ENCODE peak calls at places on chromosomes 4 and X, in ten cellular contexts. One of them, this sample, is unnamed.

GRCh38 chr4:66095065-66095464 is 424.8 kb upstream of the EPHA5 start:
- DNase-seq in hepatocyte: no peak
- DNase-seq in esophagus muscularis mucosa: no peak
- DNase-seq in fibroblast of lung: no peak
- DNase-seq in psoas muscle: no peak
- DNase-seq in thoracic aorta: no peak
- DNase-seq in body of pancreas: no peak
- DNase-seq in right atrium auricular region: no peak
- DNase-seq in heart right ventricle: no peak
- DNase-seq in colonic mucosa: no peak
- DNase-seq in this sample: no peak

GRCh38 chrX:142068365-142068764 is 136.7 kb downstream of the MAGEC2 start:
- DNase-seq in hepatocyte: no peak
- DNase-seq in esophagus muscularis mucosa: no peak
- DNase-seq in fibroblast of lung: no peak
- DNase-seq in psoas muscle: no peak
- DNase-seq in thoracic aorta: no peak
- DNase-seq in body of pancreas: no peak
- DNase-seq in right atrium auricular region: no peak
- DNase-seq in heart right ventricle: no peak
- DNase-seq in colonic mucosa: no peak
- DNase-seq in this sample: no peak

GRCh38 chr4:122152699-122153328 is 683 bp downstream of the BLTP1 start:
- DNase-seq in hepatocyte: peak
- DNase-seq in esophagus muscularis mucosa: no peak
- DNase-seq in fibroblast of lung: peak
- DNase-seq in psoas muscle: peak
- DNase-seq in thoracic aorta: no peak
- DNase-seq in body of pancreas: peak
- DNase-seq in right atrium auricular region: peak
- DNase-seq in heart right ventricle: peak
- DNase-seq in colonic mucosa: peak
- DNase-seq in this sample: peak

GRCh38 chr4:87353592-87353991 is 30.9 kb upstream of the HSD17B13 start:
- DNase-seq in hepatocyte: peak
- DNase-seq in esophagus muscularis mucosa: no peak
- DNase-seq in fibroblast of lung: peak
- DNase-seq in psoas muscle: peak
- DNase-seq in thoracic aorta: no peak
- DNase-seq in body of pancreas: peak
- DNase-seq in right atrium auricular region: no peak
- DNase-seq in heart right ventricle: peak
- DNase-seq in colonic mucosa: no peak
- DNase-seq in this sample: no peak

GRCh38 chr4:158624889-158625478 is 46.7 kb downstream of the C4orf46 start:
- DNase-seq in hepatocyte: peak
- DNase-seq in esophagus muscularis mucosa: no peak
- DNase-seq in fibroblast of lung: peak
- DNase-seq in psoas muscle: no peak
- DNase-seq in thoracic aorta: no peak
- DNase-seq in body of pancreas: peak
- DNase-seq in right atrium auricular region: no peak
- DNase-seq in heart right ventricle: peak
- DNase-seq in colonic mucosa: peak
- DNase-seq in this sample: no peak

GRCh38 chr4:76488905-76489798 is 54.1 kb downstream of the SHROOM3 start:
- DNase-seq in hepatocyte: no peak
- DNase-seq in esophagus muscularis mucosa: no peak
- DNase-seq in fibroblast of lung: peak
- DNase-seq in psoas muscle: no peak
- DNase-seq in thoracic aorta: no peak
- DNase-seq in body of pancreas: no peak
- DNase-seq in right atrium auricular region: no peak
- DNase-seq in heart right ventricle: no peak
- DNase-seq in colonic mucosa: no peak
- DNase-seq in this sample: no peak

GRCh38 chr4:124321370-124321769 is 391.2 kb downstream of the ANKRD50 start:
- DNase-seq in hepatocyte: no peak
- DNase-seq in esophagus muscularis mucosa: no peak
- DNase-seq in fibroblast of lung: peak
- DNase-seq in psoas muscle: no peak
- DNase-seq in thoracic aorta: no peak
- DNase-seq in body of pancreas: no peak
- DNase-seq in right atrium auricular region: no peak
- DNase-seq in heart right ventricle: no peak
- DNase-seq in colonic mucosa: no peak
- DNase-seq in this sample: no peak

GRCh38 chr4:11702886-11703555 is 274.3 kb upstream of the HS3ST1 start:
- DNase-seq in hepatocyte: no peak
- DNase-seq in esophagus muscularis mucosa: no peak
- DNase-seq in fibroblast of lung: no peak
- DNase-seq in psoas muscle: no peak
- DNase-seq in thoracic aorta: no peak
- DNase-seq in body of pancreas: no peak
- DNase-seq in right atrium auricular region: no peak
- DNase-seq in heart right ventricle: no peak
- DNase-seq in colonic mucosa: no peak
- DNase-seq in this sample: no peak

GRCh38 chrX:12974797-12975669 is at the start of gene TMSB4X:
- DNase-seq in hepatocyte: peak
- DNase-seq in esophagus muscularis mucosa: peak
- DNase-seq in fibroblast of lung: peak
- DNase-seq in psoas muscle: peak
- DNase-seq in thoracic aorta: peak
- DNase-seq in body of pancreas: peak
- DNase-seq in right atrium auricular region: peak
- DNase-seq in heart right ventricle: peak
- DNase-seq in colonic mucosa: peak
- DNase-seq in this sample: peak

GRCh38 chr4:32003548-32003947 is 1283.4 kb downstream of the PCDH7 start:
- DNase-seq in hepatocyte: no peak
- DNase-seq in esophagus muscularis mucosa: no peak
- DNase-seq in fibroblast of lung: no peak
- DNase-seq in psoas muscle: no peak
- DNase-seq in thoracic aorta: no peak
- DNase-seq in body of pancreas: no peak
- DNase-seq in right atrium auricular region: no peak
- DNase-seq in heart right ventricle: no peak
- DNase-seq in colonic mucosa: no peak
- DNase-seq in this sample: no peak

GRCh38 chr4:61446957-61447356 is 246.8 kb downstream of the ADGRL3 start:
- DNase-seq in hepatocyte: no peak
- DNase-seq in esophagus muscularis mucosa: no peak
- DNase-seq in fibroblast of lung: no peak
- DNase-seq in psoas muscle: no peak
- DNase-seq in thoracic aorta: no peak
- DNase-seq in body of pancreas: no peak
- DNase-seq in right atrium auricular region: no peak
- DNase-seq in heart right ventricle: no peak
- DNase-seq in colonic mucosa: no peak
- DNase-seq in this sample: no peak

GRCh38 chr4:13907255-13907751 is 279.8 kb upstream of the BOD1L1 start:
- DNase-seq in hepatocyte: peak
- DNase-seq in esophagus muscularis mucosa: peak
- DNase-seq in fibroblast of lung: peak
- DNase-seq in psoas muscle: no peak
- DNase-seq in thoracic aorta: no peak
- DNase-seq in body of pancreas: no peak
- DNase-seq in right atrium auricular region: no peak
- DNase-seq in heart right ventricle: no peak
- DNase-seq in colonic mucosa: no peak
- DNase-seq in this sample: no peak
- TF ChIP-seq CTCF in hepatocyte: peak
- TF ChIP-seq CTCF in esophagus muscularis mucosa: no peak
- TF ChIP-seq CTCF in fibroblast of lung: peak
- TF ChIP-seq CTCF in psoas muscle: no peak
- TF ChIP-seq CTCF in thoracic aorta: no peak
- TF ChIP-seq CTCF in body of pancreas: peak
- TF ChIP-seq CTCF in right atrium auricular region: no peak
- TF ChIP-seq CTCF in heart right ventricle: no peak
- TF ChIP-seq CTCF in colonic mucosa: no peak
- TF ChIP-seq CTCF in this sample: no peak

GRCh38 chrX:10160221-10160620 is 3.4 kb downstream of the CLCN4 start:
- DNase-seq in hepatocyte: no peak
- DNase-seq in esophagus muscularis mucosa: no peak
- DNase-seq in fibroblast of lung: no peak
- DNase-seq in psoas muscle: no peak
- DNase-seq in thoracic aorta: no peak
- DNase-seq in body of pancreas: no peak
- DNase-seq in right atrium auricular region: no peak
- DNase-seq in heart right ventricle: no peak
- DNase-seq in colonic mucosa: no peak
- DNase-seq in this sample: no peak
- H3K27ac ChIP-seq in hepatocyte: no peak
- H3K27ac ChIP-seq in esophagus muscularis mucosa: no peak
- H3K27ac ChIP-seq in fibroblast of lung: no peak
- H3K27ac ChIP-seq in psoas muscle: no peak
- H3K27ac ChIP-seq in thoracic aorta: no peak
- H3K27ac ChIP-seq in body of pancreas: no peak
- H3K27ac ChIP-seq in right atrium auricular region: peak
- H3K27ac ChIP-seq in heart right ventricle: no peak
- H3K27ac ChIP-seq in colonic mucosa: no peak
- H3K27ac ChIP-seq in this sample: no peak

DNA sequence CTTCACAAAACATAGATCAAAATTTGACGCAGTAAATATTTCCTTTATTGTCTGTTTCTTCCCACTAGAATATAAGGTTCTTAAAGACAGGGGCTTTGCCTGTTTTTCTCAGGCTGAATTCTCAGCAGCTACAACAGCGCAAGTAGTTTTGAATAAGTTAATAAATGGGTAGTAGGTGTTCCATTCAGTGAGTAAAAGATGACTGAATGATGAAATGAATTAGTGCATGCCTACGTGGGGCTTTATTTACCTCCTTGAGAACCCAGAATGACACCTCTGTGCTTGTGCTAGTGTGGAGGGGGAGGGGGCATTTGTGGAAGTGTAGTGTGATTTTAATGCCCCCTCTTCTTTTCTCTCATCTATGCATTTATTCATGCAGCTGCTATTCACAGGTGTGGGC is 278.9 kb downstream of the FBXW7 start:
- DNase-seq in hepatocyte: no peak
- DNase-seq in esophagus muscularis mucosa: no peak
- DNase-seq in fibroblast of lung: no peak
- DNase-seq in psoas muscle: no peak
- DNase-seq in thoracic aorta: no peak
- DNase-seq in body of pancreas: no peak
- DNase-seq in right atrium auricular region: no peak
- DNase-seq in heart right ventricle: no peak
- DNase-seq in colonic mucosa: no peak
- DNase-seq in this sample: no peak
- H3K4me3 ChIP-seq in hepatocyte: no peak
- H3K4me3 ChIP-seq in esophagus muscularis mucosa: no peak
- H3K4me3 ChIP-seq in fibroblast of lung: no peak
- H3K4me3 ChIP-seq in psoas muscle: no peak
- H3K4me3 ChIP-seq in thoracic aorta: no peak
- H3K4me3 ChIP-seq in body of pancreas: no peak
- H3K4me3 ChIP-seq in right atrium auricular region: no peak
- H3K4me3 ChIP-seq in heart right ventricle: no peak
- H3K4me3 ChIP-seq in colonic mucosa: no peak
- H3K4me3 ChIP-seq in this sample: no peak

GRCh38 chr4:73087871-73088270 is 18.4 kb upstream of the COX18 start:
- DNase-seq in hepatocyte: no peak
- DNase-seq in esophagus muscularis mucosa: no peak
- DNase-seq in fibroblast of lung: no peak
- DNase-seq in psoas muscle: no peak
- DNase-seq in thoracic aorta: no peak
- DNase-seq in body of pancreas: no peak
- DNase-seq in right atrium auricular region: no peak
- DNase-seq in heart right ventricle: no peak
- DNase-seq in colonic mucosa: no peak
- DNase-seq in this sample: no peak

GRCh38 chr4:73080789-73081188 is 11.3 kb upstream of the COX18 start:
- DNase-seq in hepatocyte: no peak
- DNase-seq in esophagus muscularis mucosa: no peak
- DNase-seq in fibroblast of lung: peak
- DNase-seq in psoas muscle: no peak
- DNase-seq in thoracic aorta: no peak
- DNase-seq in body of pancreas: no peak
- DNase-seq in right atrium auricular region: no peak
- DNase-seq in heart right ventricle: no peak
- DNase-seq in colonic mucosa: no peak
- DNase-seq in this sample: no peak

GRCh38 chr4:73090738-73091137 is 21.2 kb upstream of the COX18 start:
- DNase-seq in hepatocyte: no peak
- DNase-seq in esophagus muscularis mucosa: no peak
- DNase-seq in fibroblast of lung: no peak
- DNase-seq in psoas muscle: no peak
- DNase-seq in thoracic aorta: no peak
- DNase-seq in body of pancreas: no peak
- DNase-seq in right atrium auricular region: no peak
- DNase-seq in heart right ventricle: no peak
- DNase-seq in colonic mucosa: no peak
- DNase-seq in this sample: no peak

GRCh38 chr4:73086095-73086869 is 16.8 kb upstream of the COX18 start:
- DNase-seq in hepatocyte: no peak
- DNase-seq in esophagus muscularis mucosa: no peak
- DNase-seq in fibroblast of lung: no peak
- DNase-seq in psoas muscle: no peak
- DNase-seq in thoracic aorta: no peak
- DNase-seq in body of pancreas: no peak
- DNase-seq in right atrium auricular region: no peak
- DNase-seq in heart right ventricle: no peak
- DNase-seq in colonic mucosa: no peak
- DNase-seq in this sample: no peak
- TF ChIP-seq CTCF in hepatocyte: no peak
- TF ChIP-seq CTCF in esophagus muscularis mucosa: no peak
- TF ChIP-seq CTCF in fibroblast of lung: no peak
- TF ChIP-seq CTCF in psoas muscle: no peak
- TF ChIP-seq CTCF in thoracic aorta: no peak
- TF ChIP-seq CTCF in body of pancreas: no peak
- TF ChIP-seq CTCF in right atrium auricular region: no peak
- TF ChIP-seq CTCF in heart right ventricle: no peak
- TF ChIP-seq CTCF in colonic mucosa: no peak
- TF ChIP-seq CTCF in this sample: no peak